ENCODE peak calls at places on chromosomes 12 and 14, in six cellular contexts. V, F, I, L, R and P are unnamed samples.

GRCh38 chr14:100593751-100594624 is 6.8 kb upstream of the BEGAIN start:
- DNase-seq in V (peak), F (no peak), I (peak), L (no peak), R (no peak), P (no peak)

GRCh38 chr14:104939666-104940410 is 15.2 kb downstream of the PLD4 start:
- DNase-seq in V (peak), F (no peak), I (peak), L (no peak), R (no peak), P (no peak)

GRCh38 chr12:93825501-93825888 is 148.3 kb downstream of the CRADD start:
- DNase-seq in V (no peak), F (no peak), I (no peak), L (no peak), R (no peak), P (no peak)

GRCh38 chr12:13318231-13319015 is 121.9 kb downstream of the EMP1 start:
- DNase-seq in V (no peak), F (no peak), I (no peak), L (no peak), R (no peak), P (no peak)

GRCh38 chr14:101540481-101540880 is 20.8 kb upstream of the DIO3 start:
- DNase-seq in V (no peak), F (no peak), I (no peak), L (no peak), R (no peak), P (no peak)

GRCh38 chr12:58967551-58967950 is 47.2 kb upstream of the LRIG3 start:
- DNase-seq in V (no peak), F (peak), I (no peak), L (peak), R (no peak), P (no peak)

GRCh38 chr12:26614217-26614616 is 218.8 kb downstream of the ITPR2 start:
- DNase-seq in V (no peak), F (peak), I (no peak), L (no peak), R (peak), P (peak)

GRCh38 chr12:32305163-32305562 is 94.2 kb upstream of the FGD4 start:
- DNase-seq in V (no peak), F (peak), I (no peak), L (no peak), R (no peak), P (peak)

GRCh38 chr12:98084950-98085349 is 430.4 kb upstream of the TMPO start:
- DNase-seq in V (no peak), F (no peak), I (no peak), L (no peak), R (no peak), P (no peak)

GRCh38 chr12:96431067-96431466 is 30.8 kb upstream of the CDK17 start:
- DNase-seq in V (no peak), F (no peak), I (no peak), L (no peak), R (no peak), P (no peak)
- H3K4me3 ChIP-seq in V (no peak), F (no peak), I (no peak), L (no peak), R (no peak), P (no peak)

GRCh38 chr14:87656315-87656714 is 336.7 kb downstream of the GALC start:
- DNase-seq in V (no peak), F (no peak), I (no peak), L (no peak), R (no peak), P (no peak)
- TF ChIP-seq CTCF in V (no peak), F (no peak), I (no peak), L (no peak), R (no peak), P (no peak)

GRCh38 chr12:124334976-124335375 is 40.1 kb downstream of the RFLNA start:
- DNase-seq in V (no peak), F (no peak), I (peak), L (no peak), R (no peak), P (no peak)
- H3K4me3 ChIP-seq in V (no peak), F (no peak), I (no peak), L (no peak), R (no peak), P (no peak)

GRCh38 chr12:84910549-84911241 is 1.9 kb downstream of the SLC6A15 start:
- DNase-seq in V (no peak), F (peak), I (peak), L (no peak), R (no peak), P (no peak)

GRCh38 chr12:84911331-84912190 is 1.0 kb downstream of the SLC6A15 start:
- DNase-seq in V (peak), F (peak), I (peak), L (peak), R (peak), P (no peak)

GRCh38 chr12:84912191-84913142 is at the start of gene SLC6A15:
- DNase-seq in V (peak), F (peak), I (peak), L (peak), R (peak), P (peak)

DNA sequence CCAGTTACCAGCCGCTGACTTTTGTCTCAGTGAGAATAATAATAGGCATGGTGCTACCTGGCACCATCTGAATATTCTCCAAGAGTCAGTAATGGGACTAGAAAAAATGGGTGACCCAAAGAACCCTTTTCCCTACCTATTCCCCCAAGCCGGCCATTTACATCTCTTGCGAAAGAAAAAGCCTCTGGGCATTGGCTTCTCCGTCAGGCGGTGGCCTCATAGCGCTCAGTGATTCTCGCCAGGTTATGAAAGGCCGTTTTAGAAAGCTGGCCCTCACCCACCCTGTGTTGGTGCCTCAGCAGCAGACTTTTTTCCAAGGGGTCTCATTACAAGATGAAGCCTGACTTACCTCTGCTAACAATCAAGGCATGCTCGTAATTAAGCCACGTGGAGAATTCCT is 552 bp upstream of the SLC6A15 start:
- DNase-seq in V (no peak), F (no peak), I (no peak), L (no peak), R (no peak), P (no peak)
- TF ChIP-seq CTCF in V (no peak), F (no peak), I (no peak), L (no peak), R (no peak), P (no peak)